ENCODE peak calls at places on chromosomes 4 and X, in seven cellular contexts. G, O, E, Y, L, J and D are unnamed samples.

GRCh38 chrX:45009371-45010000 is 136.5 kb downstream of the KDM6A start:
- DNase-seq in G (no peak), O (no peak), E (no peak), Y (no peak), L (no peak), J (no peak), D (no peak)

GRCh38 chr4:173485164-173485563 is 44.9 kb downstream of the HAND2 start:
- DNase-seq in G (no peak), O (no peak), E (no peak), Y (no peak), L (no peak), J (no peak), D (no peak)

GRCh38 chr4:33924239-33924638 is 2320.1 kb downstream of the ARAP2 start:
- DNase-seq in G (no peak), O (no peak), E (peak), Y (no peak), L (no peak), J (peak), D (no peak)

GRCh38 chr4:42906906-42907774 is 14.6 kb downstream of the GRXCR1 start:
- DNase-seq in G (no peak), O (no peak), E (peak), Y (peak), L (no peak), J (no peak), D (no peak)

GRCh38 chrX:3286196-3286920 is 60.1 kb downstream of the MXRA5 start:
- DNase-seq in G (no peak), O (no peak), E (no peak), Y (no peak), L (no peak), J (no peak), D (peak)

GRCh38 chrX:134010690-134011089 is 25.3 kb upstream of the GPC3 start:
- DNase-seq in G (no peak), O (no peak), E (no peak), Y (no peak), L (no peak), J (no peak), D (no peak)

GRCh38 chrX:97126020-97126419 is 242.3 kb downstream of the RPA4 start:
- DNase-seq in G (no peak), O (no peak), E (no peak), Y (no peak), L (no peak), J (no peak), D (no peak)

GRCh38 chr4:108693819-108694218 is 43.4 kb downstream of the OSTC start:
- DNase-seq in G (no peak), O (no peak), E (no peak), Y (no peak), L (no peak), J (no peak), D (no peak)

GRCh38 chrX:23699636-23700194 is 32.4 kb downstream of the PRDX4 start:
- DNase-seq in G (peak), O (peak), E (no peak), Y (no peak), L (no peak), J (peak), D (no peak)

GRCh38 chr4:54228563-54229501 is at the start of gene PDGFRA:
- DNase-seq in G (no peak), O (no peak), E (no peak), Y (peak), L (no peak), J (peak), D (peak)

GRCh38 chrX:154530286-154530685 is 14.3 kb upstream of the FAM3A start:
- DNase-seq in G (no peak), O (no peak), E (no peak), Y (no peak), L (no peak), J (no peak), D (no peak)

GRCh38 chrX:368811-369562 is 17.7 kb downstream of the PPP2R3B start:
- DNase-seq in G (no peak), O (no peak), E (no peak), Y (no peak), L (no peak), J (no peak), D (no peak)

GRCh38 chr4:124722069-124722468 is 9.5 kb upstream of the ANKRD50 start:
- DNase-seq in G (no peak), O (no peak), E (no peak), Y (no peak), L (no peak), J (no peak), D (no peak)

GRCh38 chr4:142282870-142283431 is 563.1 kb downstream of the INPP4B start:
- DNase-seq in G (no peak), O (no peak), E (no peak), Y (no peak), L (no peak), J (no peak), D (no peak)

GRCh38 chrX:151402719-151403390 is 5.8 kb downstream of the VMA21 start:
- DNase-seq in G (no peak), O (no peak), E (no peak), Y (no peak), L (no peak), J (peak), D (no peak)

GRCh38 chrX:129768586-129769466 is 10.9 kb upstream of the SASH3 start:
- DNase-seq in G (no peak), O (no peak), E (no peak), Y (no peak), L (no peak), J (no peak), D (no peak)

GRCh38 chrX:102138064-102138463 is 4.2 kb downstream of the TCEAL6 start:
- DNase-seq in G (no peak), O (no peak), E (no peak), Y (no peak), L (no peak), J (no peak), D (no peak)

GRCh38 chr4:113575391-113575790 is 186.1 kb downstream of the CAMK2D start:
- DNase-seq in G (no peak), O (no peak), E (peak), Y (no peak), L (no peak), J (no peak), D (peak)

GRCh38 chrX:118973389-118974087 is 880 bp upstream of the LONRF3 start:
- DNase-seq in G (no peak), O (no peak), E (no peak), Y (peak), L (no peak), J (no peak), D (no peak)

GRCh38 chrX:56782791-56783449 is 53.9 kb downstream of the NBDY start:
- DNase-seq in G (no peak), O (no peak), E (no peak), Y (no peak), L (no peak), J (no peak), D (no peak)

GRCh38 chr4:52780206-52780605 is 29.0 kb upstream of the ERVMER34-1 start:
- DNase-seq in G (no peak), O (no peak), E (no peak), Y (no peak), L (no peak), J (no peak), D (no peak)

GRCh38 chr4:105965183-105965800 is 70.0 kb downstream of the NPNT start:
- DNase-seq in G (no peak), O (no peak), E (no peak), Y (no peak), L (no peak), J (no peak), D (no peak)

GRCh38 chrX:5122181-5122678 is 1106.4 kb downstream of the NLGN4X start:
- DNase-seq in G (no peak), O (no peak), E (no peak), Y (no peak), L (no peak), J (no peak), D (no peak)

GRCh38 chr4:137601924-137602323 is 69.6 kb upstream of the PCDH18 start:
- DNase-seq in G (no peak), O (no peak), E (peak), Y (no peak), L (no peak), J (no peak), D (no peak)

GRCh38 chrX:18855919-18856644 is 127.8 kb downstream of the PHKA2 start:
- DNase-seq in G (peak), O (no peak), E (peak), Y (no peak), L (no peak), J (no peak), D (peak)

GRCh38 chrX:52262195-52262546 is 77.5 kb downstream of the MAGED4 start:
- DNase-seq in G (no peak), O (no peak), E (no peak), Y (no peak), L (no peak), J (no peak), D (no peak)

GRCh38 chr4:46505131-46505530 is 115.2 kb upstream of the GABRA2 start:
- DNase-seq in G (no peak), O (no peak), E (no peak), Y (no peak), L (no peak), J (no peak), D (no peak)

GRCh38 chr4:89482926-89483595 is 175.5 kb upstream of the GPRIN3 start:
- DNase-seq in G (no peak), O (no peak), E (no peak), Y (no peak), L (no peak), J (no peak), D (no peak)

GRCh38 chr4:174490356-174490969 is 31.8 kb downstream of the HPGD start:
- DNase-seq in G (no peak), O (no peak), E (peak), Y (no peak), L (no peak), J (no peak), D (peak)

GRCh38 chr4:99219479-99219878 is 433 bp upstream of the ADH6 start:
- DNase-seq in G (no peak), O (no peak), E (no peak), Y (no peak), L (no peak), J (no peak), D (no peak)

GRCh38 chrX:92232182-92232581 is 453.0 kb downstream of the PCDH11X start:
- DNase-seq in G (no peak), O (no peak), E (no peak), Y (no peak), L (no peak), J (no peak), D (no peak)

GRCh38 chr4:43316813-43317212 is 424.3 kb downstream of the GRXCR1 start:
- DNase-seq in G (no peak), O (no peak), E (no peak), Y (no peak), L (no peak), J (no peak), D (no peak)

GRCh38 chr4:155208258-155209054 is at the start of gene NPY2R:
- DNase-seq in G (no peak), O (no peak), E (no peak), Y (peak), L (no peak), J (peak), D (no peak)

GRCh38 chrX:135454816-135455215 is 33.1 kb downstream of the SMIM10L2A start:
- DNase-seq in G (no peak), O (no peak), E (no peak), Y (no peak), L (no peak), J (no peak), D (no peak)

GRCh38 chr4:63541828-63542227 is 867.4 kb downstream of the TECRL start:
- DNase-seq in G (no peak), O (no peak), E (no peak), Y (no peak), L (no peak), J (no peak), D (no peak)

GRCh38 chr4:82469776-82470345 is 39.5 kb downstream of the ENOPH1 start:
- DNase-seq in G (no peak), O (no peak), E (peak), Y (no peak), L (no peak), J (no peak), D (peak)

GRCh38 chr4:164381859-164382258 is 372.1 kb upstream of the SMIM31 start:
- DNase-seq in G (no peak), O (no peak), E (no peak), Y (no peak), L (no peak), J (no peak), D (no peak)

GRCh38 chrX:29872831-29873230 is 342.5 kb upstream of the MAGEB2 start:
- DNase-seq in G (no peak), O (no peak), E (no peak), Y (no peak), L (no peak), J (no peak), D (no peak)

GRCh38 chr4:95124906-95125504 is 367.2 kb downstream of the BMPR1B start:
- DNase-seq in G (no peak), O (no peak), E (peak), Y (no peak), L (no peak), J (peak), D (peak)

GRCh38 chr4:152458801-152459302 is 77.0 kb downstream of the FBXW7 start:
- DNase-seq in G (peak), O (no peak), E (no peak), Y (no peak), L (no peak), J (no peak), D (no peak)